ENCODE peak calls at places on chromosomes 1 and 21, in six cellular contexts. N is K562, O is H1, G is HCT116, X is GM12878, A is SK-N-SH. E is an unnamed sample.

GRCh38 chr1:204294371-204294770 is 65.4 kb downstream of the PLEKHA6 start:
- DNase-seq in A (no peak), X (no peak), O (no peak), G (no peak), N (no peak), E (no peak)

GRCh38 chr1:106677181-106677580 is 379.3 kb upstream of the PRMT6 start:
- DNase-seq in O (no peak), G (no peak), A (no peak), X (no peak), N (no peak), E (no peak)

GRCh38 chr1:24901791-24902470 is 28.1 kb downstream of the RUNX3 start:
- DNase-seq in A (no peak), X (no peak), G (no peak), O (no peak), N (no peak), E (no peak)

GRCh38 chr1:101005871-101006270 is 19.7 kb downstream of the DPH5 start:
- DNase-seq in G (no peak), X (no peak), O (no peak), N (no peak), A (no peak), E (no peak)

GRCh38 chr1:47317841-47318240 is 3.9 kb upstream of the STIL start:
- DNase-seq in G (no peak), X (no peak), N (no peak), O (no peak), A (no peak), E (no peak)

GRCh38 chr1:12272770-12273169 is 42.9 kb downstream of the VPS13D start:
- DNase-seq in X (no peak), O (no peak), G (no peak), A (no peak), N (no peak), E (no peak)

GRCh38 chr1:163202833-163203451 is at the start of gene RGS5:
- DNase-seq in A (peak; percentile 73), G (no peak), N (no peak), X (no peak), O (peak; percentile 61), E (no peak)

GRCh38 chr1:66243548-66244130 is 290.3 kb upstream of the SGIP1 start:
- DNase-seq in A (no peak), G (no peak), X (no peak), O (no peak), N (no peak), E (no peak)

GRCh38 chr1:36797761-36798160 is 236.6 kb downstream of the GRIK3 start:
- DNase-seq in A (no peak), G (no peak), O (no peak), X (no peak), N (no peak), E (no peak)

GRCh38 chr1:164477336-164477735 is 81.6 kb upstream of the PBX1 start:
- DNase-seq in X (no peak), N (no peak), A (no peak), O (no peak), G (no peak), E (no peak)

GRCh38 chr1:113938192-113938591 is 9.1 kb downstream of the HIPK1 start:
- DNase-seq in G (no peak), A (no peak), O (no peak), X (no peak), N (no peak), E (no peak)

GRCh38 chr1:192575499-192576189 is at the start of gene RGS1:
- DNase-seq in N (no peak), G (no peak), O (no peak), X (peak; percentile 97), A (no peak), E (no peak)

GRCh38 chr21:16536661-16537359 is 807.0 kb downstream of the USP25 start:
- DNase-seq in G (no peak), N (no peak), X (no peak), O (no peak), A (no peak), E (peak; percentile 64)

GRCh38 chr1:47371016-47371517 is 37.5 kb downstream of the CMPK1 start:
- DNase-seq in X (no peak), N (no peak), A (no peak), G (no peak), O (no peak), E (no peak)

GRCh38 chr1:162139398-162139685 is 69.9 kb downstream of the NOS1AP start:
- DNase-seq in X (no peak), N (no peak), A (no peak), O (no peak), G (no peak), E (no peak)

GRCh38 chr1:14919289-14919688 is 234.3 kb upstream of the TMEM51 start:
- DNase-seq in X (no peak), A (no peak), O (no peak), N (no peak), G (no peak), E (no peak)

GRCh38 chr1:7388141-7388487 is 383.0 kb upstream of the VAMP3 start:
- DNase-seq in X (no peak), G (no peak), A (peak; percentile 37), N (no peak), O (peak; percentile 27), E (no peak)

GRCh38 chr1:67711150-67711849 is 26.3 kb downstream of the GADD45A start:
- DNase-seq in A (no peak), O (no peak), N (peak; percentile 66), X (no peak), G (no peak), E (no peak)

GRCh38 chr1:245363821-245364220 is 209.0 kb downstream of the KIF26B start:
- DNase-seq in X (no peak), A (no peak), O (no peak), G (no peak), N (no peak), E (no peak)

GRCh38 chr1:2126331-2127180 is 68.0 kb downstream of the FAAP20 start:
- DNase-seq in X (no peak), O (no peak), G (no peak), N (no peak), A (no peak), E (no peak)

GRCh38 chr21:38985423-38986378 is 180.0 kb downstream of the ETS2 start:
- DNase-seq in G (no peak), O (no peak), N (peak; percentile 95), A (peak; percentile 84), X (peak; percentile 12), E (no peak)

GRCh38 chr1:45493116-45493697 is 2.2 kb upstream of the TESK2 start:
- DNase-seq in O (peak; percentile 66), A (peak; percentile 75), G (peak; percentile 43), N (peak; percentile 51), X (no peak), E (peak; percentile 27)

GRCh38 chr1:55209247-55209646 is 5.9 kb downstream of the USP24 start:
- DNase-seq in X (no peak), N (no peak), A (peak; percentile 28), G (no peak), O (no peak), E (no peak)
- TF ChIP-seq JUND in X (no peak), N (no peak), A (no peak), G (no peak), O (no peak), E (no peak)

GRCh38 chr1:218298398-218298797 is 13.3 kb downstream of the RRP15 start:
- DNase-seq in X (no peak), O (no peak), G (no peak), A (no peak), N (peak; percentile 72), E (no peak)

GRCh38 chr1:218299416-218299815 is 14.3 kb downstream of the RRP15 start:
- DNase-seq in N (peak; percentile 25), A (no peak), X (no peak), G (peak; percentile 28), O (no peak), E (peak; percentile 57)

GRCh38 chr1:218292515-218292914 is 7.4 kb downstream of the RRP15 start:
- DNase-seq in G (no peak), O (no peak), X (no peak), A (no peak), N (no peak), E (no peak)

GRCh38 chr1:218297867-218298266 is 12.8 kb downstream of the RRP15 start:
- DNase-seq in O (no peak), X (no peak), N (no peak), A (no peak), G (no peak), E (no peak)

DNA sequence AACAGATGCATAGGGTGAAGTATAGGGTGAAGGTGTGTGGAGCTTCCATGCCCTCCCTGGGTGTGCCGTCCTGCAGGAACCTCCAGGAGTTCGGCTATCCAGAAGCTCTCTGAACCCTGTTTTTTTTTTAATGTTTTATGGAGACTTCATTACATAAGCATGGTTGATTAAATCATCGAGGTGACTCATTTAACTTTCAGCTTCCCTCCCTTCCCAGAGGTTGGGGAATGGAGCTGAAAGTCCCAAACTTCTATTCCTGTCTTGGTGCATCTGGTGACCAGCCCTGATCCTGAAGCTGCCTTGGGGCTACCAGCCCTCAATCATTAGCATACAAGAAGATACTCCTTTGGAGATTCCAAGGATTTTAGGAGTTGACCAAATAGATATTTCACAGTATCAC is 9.4 kb downstream of the RRP15 start:
- DNase-seq in N (no peak), X (no peak), A (no peak), G (no peak), O (no peak), E (no peak)
- TF ChIP-seq JUND in N (no peak), X (no peak), A (no peak), G (no peak), O (no peak), E (no peak)

DNA sequence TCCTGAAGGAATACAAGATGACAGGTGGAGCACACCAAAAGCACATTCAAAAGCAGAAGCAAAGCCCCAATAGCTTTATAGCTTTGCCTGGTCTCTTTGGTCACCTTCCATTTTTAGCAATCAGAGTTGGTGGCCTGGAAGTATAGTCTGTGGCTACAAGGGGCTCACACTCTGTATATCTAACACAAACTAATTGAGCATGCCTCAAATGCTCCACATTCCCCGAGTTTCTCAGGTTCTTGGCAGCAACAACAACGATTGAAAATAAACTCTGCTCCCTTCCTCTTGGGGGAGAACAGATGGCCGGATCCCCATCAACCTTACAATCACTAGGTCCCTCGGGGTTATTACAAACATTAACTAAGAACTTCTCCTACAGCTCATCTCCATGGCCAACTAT is 24.9 kb upstream of the TADA1 start:
- DNase-seq in A (no peak), N (no peak), O (no peak), X (no peak), G (no peak), E (no peak)
- TF ChIP-seq JUND in A (no peak), N (no peak), O (no peak), X (no peak), G (no peak), E (no peak)

GRCh38 chr21:45380566-45380965 is 24.4 kb upstream of the COL18A1 start:
- DNase-seq in G (no peak), A (no peak), O (no peak), N (no peak), X (no peak), E (no peak)

GRCh38 chr21:45378258-45378966 is 26.6 kb upstream of the COL18A1 start:
- DNase-seq in A (no peak), O (peak; percentile 63), X (no peak), G (no peak), N (no peak), E (no peak)

GRCh38 chr21:45377866-45378257 is 27.1 kb upstream of the COL18A1 start:
- DNase-seq in G (no peak), X (no peak), A (no peak), N (no peak), O (peak; percentile 42), E (no peak)

GRCh38 chr21:45379901-45380330 is 25.0 kb upstream of the COL18A1 start:
- DNase-seq in X (no peak), N (no peak), G (no peak), O (no peak), A (no peak), E (no peak)

GRCh38 chr21:45379171-45379900 is 25.6 kb upstream of the COL18A1 start:
- DNase-seq in N (no peak), O (no peak), X (no peak), G (no peak), A (no peak), E (no peak)
- TF ChIP-seq JUND in N (no peak), O (no peak), X (no peak), G (no peak), A (no peak), E (no peak)

E was measured in T47D.